ENCODE peak calls at places on chromosomes 11 and 22, in six cellular contexts. N, L, V, P, W and Y are unnamed samples.

GRCh38 chr11:130478204-130478701 is 29.8 kb downstream of the ADAMTS15 start:
- DNase-seq in L (peak; percentile 87), N (peak; percentile 42), W (peak; percentile 48), P (no peak), V (peak; percentile 72), Y (peak; percentile 43)

GRCh38 chr11:96781082-96781481 is 391.3 kb downstream of the JRKL start:
- DNase-seq in W (no peak), L (no peak), P (no peak), V (no peak), N (no peak), Y (no peak)

GRCh38 chr11:84800755-84801346 is 826.3 kb downstream of the DLG2 start:
- DNase-seq in L (no peak), W (no peak), N (peak; percentile 26), V (peak; percentile 40), P (no peak), Y (no peak)

GRCh38 chr11:18641677-18642076 is 7.5 kb upstream of the SPTY2D1 start:
- DNase-seq in V (no peak), N (no peak), P (no peak), W (no peak), L (no peak), Y (no peak)

GRCh38 chr11:69220581-69221051 is 64.9 kb downstream of the SMIM38 start:
- DNase-seq in N (no peak), P (no peak), W (no peak), V (no peak), L (no peak), Y (peak; percentile 38)

GRCh38 chr11:124070906-124071621 is 29.9 kb upstream of the OR10G7 start:
- DNase-seq in V (no peak), P (peak; percentile 49), L (peak; percentile 58), W (peak; percentile 72), N (peak; percentile 86), Y (peak; percentile 66)

GRCh38 chr11:8205566-8205965 is 36.7 kb upstream of the RIC3 start:
- DNase-seq in L (no peak), N (no peak), P (no peak), W (no peak), V (no peak), Y (no peak)

GRCh38 chr11:121524233-121524631 is 71.5 kb upstream of the SORL1-AS1 start:
- DNase-seq in N (no peak), L (no peak), P (no peak), W (no peak), V (no peak), Y (no peak)

GRCh38 chr22:30210235-30210831 is 36.2 kb downstream of the LIF start:
- DNase-seq in P (no peak), N (no peak), L (no peak), V (peak; percentile 98), W (no peak), Y (peak; percentile 70)

GRCh38 chr11:96969251-96969650 is 579.4 kb downstream of the JRKL start:
- DNase-seq in W (no peak), V (no peak), L (no peak), P (no peak), N (no peak), Y (no peak)

GRCh38 chr11:112663947-112664634 is 297.1 kb upstream of the NCAM1 start:
- DNase-seq in P (no peak), V (no peak), L (no peak), W (no peak), N (no peak), Y (no peak)

GRCh38 chr22:49091917-49092545 is 735.6 kb downstream of the BRD1 start:
- DNase-seq in P (no peak), L (no peak), N (peak; percentile 19), W (no peak), V (no peak), Y (no peak)

GRCh38 chr11:105610796-105611361 is 1.0 kb downstream of the GRIA4 start:
- DNase-seq in V (no peak), W (no peak), L (no peak), P (no peak), N (no peak), Y (no peak)

GRCh38 chr11:105609832-105610781 is at the start of gene GRIA4:
- DNase-seq in P (no peak), L (no peak), N (peak; percentile 52), V (no peak), W (no peak), Y (no peak)

GRCh38 chr11:105611837-105612480 is 2.1 kb downstream of the GRIA4 start:
- DNase-seq in V (no peak), W (no peak), P (no peak), N (no peak), L (no peak), Y (no peak)

GRCh38 chr11:105611414-105611813 is 1.5 kb downstream of the GRIA4 start:
- DNase-seq in L (no peak), P (no peak), V (no peak), N (no peak), W (no peak), Y (no peak)

DNA sequence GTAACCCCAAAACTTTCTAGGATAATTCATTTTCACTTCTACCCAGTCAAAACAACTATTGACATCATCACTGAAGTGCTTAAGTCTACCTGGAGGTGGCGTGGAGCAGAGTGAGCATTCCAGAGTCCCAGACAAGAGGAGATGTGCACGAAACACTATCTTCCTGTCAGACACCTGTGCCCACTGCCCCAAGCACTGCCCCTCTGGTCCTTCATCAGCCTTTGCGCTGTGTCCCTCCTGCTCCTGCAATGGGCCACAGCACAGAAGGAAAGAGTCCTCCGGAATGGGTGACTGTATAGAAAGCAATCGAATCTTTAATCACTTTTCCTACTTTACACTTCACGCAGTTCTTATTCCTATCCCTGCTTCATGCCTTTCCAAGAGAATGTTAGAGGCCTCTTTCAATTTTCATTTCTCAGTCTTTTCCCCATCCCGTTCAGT is 512 bp upstream of the GRIA4 start:
- DNase-seq in W (no peak), L (no peak), P (no peak), N (peak; percentile 34), V (no peak), Y (no peak)
- TF ChIP-seq CTCF in W (peak; percentile 12), L (no peak), P (no peak), N (peak; percentile 54), V (peak; percentile 52), Y (peak; percentile 35)

DNA sequence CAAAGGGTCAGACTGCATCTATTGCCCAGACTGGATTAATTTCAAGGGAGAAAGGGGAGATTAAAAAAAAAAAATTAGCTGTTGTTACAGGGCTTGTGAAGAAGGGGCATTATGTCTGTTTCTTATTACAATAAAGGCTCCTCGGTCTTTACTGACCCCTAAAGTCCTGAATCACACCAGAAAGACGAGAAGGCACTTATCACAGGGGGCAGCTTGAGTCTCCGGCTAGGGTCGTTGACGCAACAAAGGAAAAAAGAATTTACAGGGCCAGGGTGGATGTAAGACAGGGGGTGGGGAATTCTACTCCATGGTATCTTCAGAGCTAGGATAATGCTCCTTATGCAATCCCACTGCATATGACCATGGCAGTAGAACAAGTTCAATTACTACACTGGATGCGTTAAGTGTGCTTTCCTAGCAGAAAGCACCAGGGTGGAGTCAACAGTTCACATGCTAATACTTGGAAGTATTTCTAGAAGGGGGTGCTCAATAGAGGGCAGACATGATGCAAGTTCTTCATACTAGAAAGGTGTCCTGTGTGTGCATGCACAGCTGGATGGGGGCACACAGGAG is 16.5 kb downstream of the DDX17 start:
- DNase-seq in L (no peak), W (no peak), V (peak; percentile 13), P (no peak), N (no peak), Y (no peak)
- H3K4me1 ChIP-seq in L (peaks cover 25% of the 10 kb centered on the region), W (peaks cover 10% of the 10 kb centered on the region), V (no peaks in the 10 kb centered on the region), P (peaks cover 28% of the 10 kb centered on the region), N (no peaks in the 10 kb centered on the region), Y (peaks cover 13% of the 10 kb centered on the region)

GRCh38 chr11:36945384-36945783 is 347.3 kb upstream of the RAG2 start:
- DNase-seq in W (no peak), P (no peak), V (no peak), L (no peak), N (peak; percentile 89), Y (no peak)
- TF ChIP-seq CTCF in W (no peak), P (no peak), V (peak; percentile 69), L (no peak), N (peak; percentile 97), Y (peak; percentile 25)

DNA sequence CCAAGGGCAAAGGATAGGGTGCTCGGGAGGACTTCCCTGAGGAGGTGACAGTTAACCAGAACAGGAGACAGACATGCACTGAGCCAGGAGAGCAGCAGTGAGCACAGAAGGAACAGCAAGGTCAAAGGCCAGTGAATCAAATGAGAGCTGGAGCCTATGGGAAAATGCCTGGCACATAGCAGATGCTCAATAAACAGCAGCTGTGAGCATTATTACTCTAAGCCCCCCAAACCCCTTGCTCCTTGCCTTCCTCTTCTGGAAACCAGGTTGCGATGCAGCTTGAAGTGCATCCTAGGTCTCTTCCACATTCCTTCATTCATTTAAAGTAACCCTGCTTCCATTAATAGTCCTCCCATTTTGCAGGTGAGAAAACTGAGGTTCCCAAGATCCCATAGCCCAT is 13.0 kb downstream of the ELFN2 start:
- DNase-seq in L (no peak), N (no peak), W (no peak), V (no peak), P (no peak), Y (no peak)
- H3K4me1 ChIP-seq in L (no peaks in the 10 kb centered on the region), N (no peaks in the 10 kb centered on the region), W (no peaks in the 10 kb centered on the region), V (peaks cover 35% of the 10 kb centered on the region), P (peaks cover 28% of the 10 kb centered on the region), Y (no peaks in the 10 kb centered on the region)

DNA sequence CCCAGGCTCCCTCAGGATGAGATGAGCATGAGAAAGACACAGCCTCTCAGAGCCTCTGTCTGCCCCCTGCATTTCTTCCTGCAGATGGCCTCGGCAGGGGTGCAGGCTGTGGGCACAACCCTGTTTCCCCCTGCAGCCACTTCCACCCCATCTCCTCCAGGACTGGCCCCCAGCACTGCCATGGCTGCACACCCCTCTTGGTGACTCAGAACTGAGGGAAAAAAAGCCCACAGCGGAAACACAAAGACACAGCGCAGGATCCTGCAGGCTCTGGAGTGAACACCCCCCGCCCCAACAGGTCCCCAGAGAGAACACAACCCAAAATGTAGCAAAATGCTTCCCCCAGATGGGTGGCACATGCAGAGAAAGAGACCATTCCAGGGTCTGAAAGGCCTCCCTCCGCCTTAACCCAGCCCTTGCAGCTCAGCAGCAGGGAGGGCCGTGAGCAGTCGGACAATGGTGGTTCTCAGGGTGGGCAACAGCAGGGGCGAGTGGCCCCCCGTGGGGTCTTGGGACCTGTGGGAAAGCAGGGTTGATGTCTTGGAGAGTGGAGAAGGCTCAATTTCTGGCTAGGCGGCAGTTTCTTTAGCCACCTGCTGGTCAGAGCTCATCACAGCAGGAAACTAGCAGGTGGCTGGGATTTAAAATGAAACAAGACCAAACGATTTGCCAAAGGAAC is 8.0 kb downstream of the TUBGCP6 start:
- DNase-seq in V (no peak), N (no peak), W (no peak), L (no peak), P (no peak), Y (no peak)
- TF ChIP-seq CTCF in V (peak; percentile 82), N (peak; percentile 57), W (peak; percentile 32), L (no peak), P (no peak), Y (peak; percentile 20)